ENCODE peak calls at places on chromosomes 5 and 9, in six cellular contexts. Q is stimulated activated CD4-positive, alpha-beta T cell treated with anti-CD3 and anti-CD28 coated beads, Interleukin-1b, Interleukin-23, amount 100 ng/mL, for 4 hours; H is kidney tubule cell; Z is trophoblast cell; G is NCI-H1105 treated with DMSO at 0.1 percent for 48 hours; Y is G401. P is an unnamed sample.

GRCh38 chr5:9626955-9627354 is 3.2 kb downstream of the TAS2R1 start:
- DNase-seq in Y (no peak), G (no peak), Z (no peak), Q (no peak), H (no peak), P (no peak)

GRCh38 chr9:136011703-136012496 is 50.7 kb upstream of the UBAC1 start:
- DNase-seq in Y (no peak), Z (no peak), Q (no peak), H (peak), G (no peak), P (peak)

GRCh38 chr9:70478963-70479641 is 64.6 kb upstream of the KLF9 start:
- DNase-seq in G (no peak), Z (no peak), Q (no peak), H (no peak), Y (no peak), P (no peak)

GRCh38 chr5:128949847-128950546 is 15.3 kb upstream of the SLC27A6 start:
- DNase-seq in Q (no peak), Y (no peak), G (no peak), Z (peak), H (no peak), P (no peak)

GRCh38 chr9:78064075-78064474 is 32.5 kb upstream of the GNAQ start:
- DNase-seq in Y (peak), H (no peak), Q (no peak), Z (no peak), G (no peak), P (peak)

GRCh38 chr5:95484421-95484820 is 70.4 kb downstream of the SKIC3 start:
- DNase-seq in Q (no peak), H (no peak), Z (peak), G (no peak), Y (no peak), P (no peak)

GRCh38 chr5:44332360-44332971 is 56.8 kb downstream of the FGF10 start:
- DNase-seq in Q (no peak), Z (peak), Y (peak), H (peak), G (peak), P (peak)

GRCh38 chr5:73816656-73817420 is 190.8 kb downstream of the ARHGEF28 start:
- DNase-seq in H (peak), Y (no peak), Q (no peak), Z (no peak), G (no peak), P (peak)

GRCh38 chr5:154368041-154368800 is 77.6 kb upstream of the SAP30L start:
- DNase-seq in Z (peak), G (no peak), Y (peak), H (peak), Q (no peak), P (peak)

GRCh38 chr5:53017383-53017782 is 28.2 kb downstream of the ITGA2 start:
- DNase-seq in G (no peak), H (no peak), Z (no peak), Q (no peak), Y (no peak), P (no peak)

GRCh38 chr9:129141066-129142041 is 30.1 kb downstream of the PTPA start:
- DNase-seq in Z (peak), Q (no peak), G (no peak), Y (peak), H (peak), P (peak)

GRCh38 chr9:106588601-106589000 is 274.4 kb upstream of the ZNF462 start:
- DNase-seq in G (no peak), Y (no peak), Z (peak), Q (no peak), H (peak), P (no peak)

GRCh38 chr5:53782620-53783019 is 222.2 kb downstream of the NDUFS4 start:
- DNase-seq in G (no peak), Z (peak), H (no peak), Q (no peak), Y (no peak), P (no peak)

GRCh38 chr9:72228282-72228681 is 79.0 kb downstream of the GDA start:
- DNase-seq in Y (no peak), G (no peak), H (no peak), Q (no peak), Z (no peak), P (no peak)